ENCODE peak calls at places on chromosomes 2 and 18, in nine cellular contexts. M is spleen, K is GM12878, G is tibial nerve, D is IMR-90, Y is A549, B is right lobe of liver, H is body of pancreas, J is breast epithelium. W is an unnamed sample.

GRCh38 chr2:22582107-22582506 is 802.9 kb upstream of the KLHL29 start:
- DNase-seq in H (no peak), D (no peak), Y (no peak), M (no peak), K (no peak), B (no peak), G (no peak), J (no peak), W (no peak)

GRCh38 chr2:109239720-109240119 is 110.7 kb downstream of the SH3RF3 start:
- DNase-seq in G (no peak), H (no peak), D (peak), J (no peak), K (no peak), M (no peak), Y (no peak), B (no peak), W (no peak)

GRCh38 chr2:118013221-118013723 is 598 bp downstream of the CCDC93 start:
- DNase-seq in G (no peak), M (peak), H (peak), D (no peak), Y (no peak), J (peak), B (peak), K (no peak), W (peak)

GRCh38 chr18:50970006-50970405 is 2.2 kb downstream of the ELAC1 start:
- DNase-seq in G (no peak), K (no peak), D (no peak), H (peak), B (peak), J (peak), M (no peak), Y (no peak), W (no peak)

GRCh38 chr2:71422786-71423185 is 30.6 kb upstream of the DYSF start:
- DNase-seq in D (no peak), J (no peak), G (no peak), Y (no peak), B (no peak), K (no peak), M (no peak), H (no peak), W (no peak)

GRCh38 chr2:133140620-133141019 is 427.6 kb downstream of the NCKAP5 start:
- DNase-seq in B (no peak), D (no peak), H (no peak), M (no peak), K (no peak), J (no peak), Y (no peak), G (no peak), W (no peak)

GRCh38 chr2:225041210-225041870 is 928 bp downstream of the DOCK10 start:
- DNase-seq in Y (peak), J (no peak), B (peak), D (peak), H (peak), M (peak), K (peak), G (no peak), W (no peak)

GRCh38 chr2:149743842-149744468 is 156.4 kb upstream of the MMADHC start:
- DNase-seq in H (no peak), B (no peak), G (no peak), M (no peak), K (no peak), Y (peak), J (no peak), D (peak), W (no peak)

GRCh38 chr2:230913812-230914211 is 11.2 kb downstream of the GPR55 start:
- DNase-seq in D (no peak), J (peak), G (no peak), H (no peak), B (no peak), M (peak), K (no peak), Y (no peak), W (no peak)

GRCh38 chr2:151946856-151947523 is 118.8 kb upstream of the ARL5A start:
- DNase-seq in Y (peak), H (peak), K (no peak), J (no peak), B (no peak), D (peak), G (peak), M (no peak), W (peak)

GRCh38 chr2:142873850-142874287 is 3.6 kb upstream of the KYNU start:
- DNase-seq in M (no peak), Y (no peak), K (no peak), B (no peak), G (no peak), D (peak), H (no peak), J (no peak), W (no peak)

GRCh38 chr2:142872900-142873724 is 4.4 kb upstream of the KYNU start:
- DNase-seq in M (no peak), Y (peak), G (no peak), D (peak), B (no peak), J (no peak), H (no peak), K (no peak), W (no peak)

GRCh38 chr2:142870516-142870915 is 6.9 kb upstream of the KYNU start:
- DNase-seq in J (no peak), Y (peak), G (no peak), M (no peak), H (no peak), D (peak), B (no peak), K (no peak), W (no peak)

GRCh38 chr2:142869461-142870106 is 7.9 kb upstream of the KYNU start:
- DNase-seq in H (no peak), M (no peak), K (no peak), B (no peak), J (no peak), D (no peak), Y (peak), G (no peak), W (no peak)

GRCh38 chr2:142871396-142871795 is 6.1 kb upstream of the KYNU start:
- DNase-seq in B (no peak), J (no peak), H (no peak), K (no peak), D (no peak), Y (no peak), M (no peak), G (no peak), W (no peak)
- TF ChIP-seq POLR2A in B (no peak), J (no peak), H (no peak), K (no peak), D (no peak), Y (no peak), M (no peak), G (no peak), W (no peak)

DNA sequence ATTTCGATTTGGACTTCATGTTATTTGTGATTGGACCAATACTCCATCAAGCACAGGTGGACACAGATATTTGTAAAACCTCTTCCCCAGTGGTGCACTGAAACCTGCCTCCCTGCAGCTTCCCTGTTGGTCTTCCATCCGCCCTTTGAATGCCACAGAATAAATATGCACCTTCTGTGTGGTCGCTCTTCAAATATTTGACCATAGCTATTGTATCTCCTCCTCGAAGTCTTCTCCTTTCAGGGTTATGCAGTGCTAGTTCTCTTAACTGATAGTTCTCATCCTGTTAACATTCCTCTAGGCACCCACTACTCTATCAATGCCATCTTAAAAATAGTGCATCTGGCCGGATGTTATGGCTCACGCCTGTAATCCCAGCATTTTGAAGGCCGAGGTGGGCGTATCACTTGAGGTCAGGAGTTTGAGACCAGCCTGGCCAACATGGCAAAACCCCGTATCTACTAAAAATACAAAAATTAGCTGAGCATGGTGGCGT is 12.5 kb downstream of the SPATS2L start:
- DNase-seq in G (no peak), H (no peak), J (no peak), K (no peak), M (no peak), D (no peak), B (no peak), Y (no peak), W (no peak)
- H3K27ac ChIP-seq in G (peak), H (peak), J (no peak), K (no peak), M (no peak), D (no peak), B (peak), Y (peak), W (no peak)

DNA sequence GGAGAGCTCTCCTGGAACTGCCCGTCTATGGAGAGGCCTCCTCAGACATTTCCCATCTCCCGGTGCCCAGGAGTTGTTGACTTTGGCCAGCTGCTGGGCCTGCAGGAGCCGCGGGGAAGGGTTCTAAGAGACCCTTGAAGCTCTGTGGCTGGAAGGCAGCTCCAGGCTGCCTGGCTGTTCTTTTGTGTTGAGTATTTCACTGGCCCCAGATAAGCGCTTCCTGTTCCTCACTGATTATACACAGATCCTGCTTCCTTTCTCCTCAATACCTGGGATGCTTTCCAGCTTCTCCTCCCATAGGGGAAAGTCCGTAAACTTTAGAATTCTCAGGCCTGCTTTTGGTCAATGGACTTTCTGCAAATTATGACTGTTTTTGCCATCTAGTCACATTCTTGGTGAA is 57.8 kb downstream of the TGOLN2 start:
- DNase-seq in G (no peak), D (peak), B (no peak), J (no peak), K (no peak), M (no peak), Y (no peak), H (no peak), W (no peak)
- TF ChIP-seq POLR2A in G (no peak), D (no peak), B (no peak), J (no peak), K (no peak), M (no peak), Y (no peak), H (no peak), W (no peak)

GRCh38 chr2:164873096-164873670 is 31.6 kb upstream of the COBLL1 start:
- DNase-seq in Y (no peak), J (no peak), G (no peak), B (no peak), M (no peak), D (no peak), H (no peak), K (no peak), W (no peak)

GRCh38 chr2:164868563-164869419 is 27.2 kb upstream of the COBLL1 start:
- DNase-seq in K (no peak), H (no peak), G (no peak), D (no peak), Y (no peak), M (no peak), J (no peak), B (no peak), W (no peak)

GRCh38 chr2:164871404-164871803 is 29.8 kb upstream of the COBLL1 start:
- DNase-seq in K (no peak), H (no peak), Y (no peak), M (no peak), G (no peak), J (no peak), B (no peak), D (no peak), W (no peak)

GRCh38 chr2:164867779-164868397 is 26.3 kb upstream of the COBLL1 start:
- DNase-seq in J (no peak), H (no peak), M (no peak), B (no peak), G (no peak), D (no peak), K (no peak), Y (no peak), W (no peak)

DNA sequence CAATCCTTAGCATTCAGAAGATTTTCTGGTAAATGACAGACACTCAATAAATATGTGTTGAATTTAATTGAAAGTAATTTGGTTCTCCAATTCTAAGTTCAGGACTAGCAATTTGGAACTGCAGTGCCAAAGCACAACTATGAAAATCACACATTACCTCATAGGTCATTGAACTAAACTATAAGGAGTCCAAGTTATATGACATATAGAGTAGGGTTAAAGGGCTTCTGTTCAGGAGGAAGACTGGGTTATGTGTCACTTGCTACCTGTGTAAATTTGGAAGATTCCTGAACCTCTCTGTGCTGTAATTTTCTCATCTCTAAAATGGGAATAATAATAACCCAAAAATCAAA is 27.8 kb upstream of the COBLL1 start:
- DNase-seq in K (no peak), J (no peak), H (no peak), D (no peak), G (no peak), B (no peak), Y (no peak), M (no peak), W (no peak)
- H3K27ac ChIP-seq in K (no peak), J (peak), H (no peak), D (no peak), G (no peak), B (peak), Y (no peak), M (no peak), W (no peak)

DNA sequence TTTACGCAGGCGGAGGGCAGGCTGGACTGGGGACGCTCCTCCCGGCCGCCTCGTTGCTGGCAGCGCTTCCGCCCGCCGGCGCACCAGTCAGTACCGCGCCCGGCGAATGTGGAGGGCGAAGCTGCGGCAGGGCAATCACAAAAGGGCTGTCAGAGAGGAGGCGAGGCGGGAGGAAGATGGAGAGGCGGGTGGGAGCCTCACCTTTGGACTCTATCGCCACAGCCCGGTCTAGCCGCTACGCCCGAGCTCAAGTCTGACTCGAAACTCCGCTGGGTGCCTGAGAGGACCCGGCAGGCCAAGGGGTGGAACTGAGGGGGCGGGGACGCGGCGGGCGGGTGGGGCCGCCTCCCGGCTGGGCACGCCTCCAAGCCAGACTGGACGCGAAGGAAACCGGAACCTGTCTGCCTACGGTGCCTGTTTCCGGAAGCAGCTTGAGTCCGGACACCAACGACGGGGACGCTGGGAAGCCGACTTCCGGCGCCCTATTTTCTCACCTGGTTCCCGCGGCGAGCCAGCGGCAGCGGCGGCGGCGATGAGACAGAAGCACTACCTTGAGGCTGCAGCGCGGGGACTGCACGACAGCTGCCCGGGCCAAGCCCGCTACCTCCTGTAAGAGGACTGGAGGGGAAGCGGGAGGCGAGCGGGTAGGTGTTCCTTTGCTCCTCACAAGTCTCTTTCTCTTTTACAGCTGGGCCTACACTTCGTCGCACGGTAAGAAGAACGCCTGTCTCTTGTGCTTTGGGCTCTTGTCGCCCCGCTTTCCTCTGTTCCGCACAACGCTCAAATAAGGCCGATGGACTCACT is at the start of gene RMP24:
- DNase-seq in J (peak), Y (peak), H (peak), D (peak), G (peak), K (peak), B (peak), M (peak), W (peak)
- TF ChIP-seq POLR2A in J (no peak), Y (peak), H (peak), D (peak), G (no peak), K (peak), B (peak), M (no peak), W (peak)

DNA sequence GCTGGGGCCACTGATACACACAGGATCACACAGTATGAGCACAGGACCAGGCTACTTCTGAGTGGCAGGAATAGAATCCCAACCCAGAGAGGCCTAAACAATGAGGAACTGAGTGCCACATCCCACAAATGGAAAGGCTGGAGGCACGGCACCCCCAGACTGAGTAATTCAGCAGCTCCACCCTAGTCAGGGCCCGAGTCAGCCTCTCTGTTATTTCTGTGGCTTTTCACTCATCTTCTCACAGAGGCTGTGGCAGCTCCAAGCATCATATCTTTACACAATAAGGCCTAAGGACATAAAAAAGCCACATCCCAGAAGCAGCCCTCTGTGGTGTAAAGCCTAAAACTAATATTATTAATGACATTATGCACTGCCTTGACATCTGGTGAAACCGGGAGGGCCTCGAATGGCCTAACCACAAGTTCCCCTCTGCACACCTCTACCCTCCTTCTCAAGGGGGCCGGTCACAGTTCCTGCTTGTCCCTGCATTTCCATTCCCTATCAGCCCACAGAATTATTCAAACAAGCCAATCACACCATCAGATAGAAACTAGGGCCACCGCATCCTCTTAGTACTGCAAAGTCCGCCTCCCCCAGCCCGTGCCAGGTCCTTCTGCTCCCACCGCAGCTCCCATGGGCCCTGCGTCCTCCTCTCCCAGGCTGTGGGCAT is 12.5 kb upstream of the MAL start:
- DNase-seq in M (peak), Y (no peak), D (no peak), H (no peak), G (no peak), B (no peak), J (no peak), K (peak), W (no peak)
- H3K27ac ChIP-seq in M (no peak), Y (no peak), D (no peak), H (no peak), G (no peak), B (no peak), J (no peak), K (peak), W (no peak)

DNA sequence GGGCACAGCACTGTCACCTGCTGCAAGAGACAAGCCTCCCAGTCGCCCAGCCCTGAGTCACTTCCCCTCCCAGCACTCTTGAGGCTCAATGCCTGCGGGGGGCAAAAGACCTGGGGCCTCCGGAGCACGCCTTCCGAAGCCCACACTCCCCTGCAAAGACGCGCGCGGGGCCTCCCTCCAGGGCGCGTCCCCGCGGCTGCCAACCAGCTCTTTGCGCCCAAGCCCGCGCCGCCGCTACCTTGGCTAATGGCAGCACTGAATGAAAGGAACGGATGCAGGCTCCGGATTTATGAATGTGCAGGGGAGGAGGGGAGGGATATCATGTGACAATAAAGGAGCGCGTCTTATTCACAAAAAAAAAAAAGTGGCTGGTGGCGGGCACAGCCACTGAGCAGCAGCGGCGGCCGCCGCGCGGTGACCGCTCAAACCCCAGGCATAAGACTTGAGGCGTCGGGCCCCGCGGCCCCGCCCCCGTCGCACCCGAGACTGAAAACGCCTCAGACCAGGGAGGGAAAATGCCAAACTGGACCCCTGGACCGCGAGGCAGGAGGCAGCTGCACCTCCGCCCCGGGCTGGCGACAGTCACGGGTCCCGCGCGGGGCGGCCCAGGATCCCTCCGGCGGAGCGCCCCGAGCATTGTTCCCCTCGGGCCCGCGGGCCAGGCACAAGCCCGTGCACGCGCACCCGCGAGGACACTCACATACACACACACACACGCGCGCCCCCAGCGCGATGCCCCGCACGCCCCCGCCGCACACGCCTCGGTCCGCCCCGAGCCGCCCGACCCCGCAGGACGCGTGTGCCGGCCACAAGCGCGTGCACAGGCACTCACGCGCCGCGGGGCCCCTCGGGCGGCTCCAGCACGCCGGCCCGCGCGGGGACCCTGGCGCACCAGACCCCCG is 1.6 kb downstream of the SPRED2 start:
- DNase-seq in D (peak), J (no peak), K (no peak), Y (peak), B (peak), M (peak), H (peak), G (peak), W (peak)
- TF ChIP-seq POLR2A in D (no peak), J (no peak), K (peak), Y (no peak), B (peak), M (no peak), H (peak), G (peak), W (peak)

GRCh38 chr2:78293768-78294167 is 731.7 kb upstream of the REG3G start:
- DNase-seq in H (no peak), G (no peak), J (no peak), M (no peak), B (no peak), K (no peak), Y (no peak), D (no peak), W (no peak)

DNA sequence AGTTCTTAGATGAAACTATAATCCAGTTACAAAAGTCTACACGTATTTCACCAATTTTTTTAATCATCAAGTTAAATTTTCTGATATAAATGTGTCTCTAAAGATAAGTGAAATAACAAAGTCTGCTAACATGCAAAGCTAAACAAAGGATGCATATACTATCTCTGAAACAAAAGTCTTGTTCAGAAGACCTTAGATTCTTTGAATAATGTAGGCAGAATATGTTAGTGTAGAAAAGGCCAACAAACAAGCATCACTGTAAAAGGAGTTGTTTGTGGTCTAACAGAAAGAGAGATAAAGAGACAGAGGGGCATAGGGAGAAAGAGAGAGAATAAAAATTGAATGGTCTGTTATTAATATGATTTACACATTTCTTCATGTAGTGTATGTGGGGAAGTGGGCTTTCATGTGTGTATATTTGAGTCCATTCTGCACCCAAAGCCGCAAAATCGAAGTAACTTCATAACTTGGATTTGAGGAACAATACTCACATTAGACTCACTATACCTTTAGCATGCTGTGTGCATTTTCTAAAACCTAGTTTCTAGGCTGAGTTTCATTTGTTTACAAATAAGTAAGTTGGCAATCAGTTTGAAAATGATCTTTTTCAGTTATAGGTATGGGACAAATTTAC is 734.8 kb upstream of the REG3G start:
- DNase-seq in J (no peak), G (no peak), B (no peak), M (no peak), Y (no peak), K (no peak), H (no peak), D (no peak), W (no peak)
- H3K27ac ChIP-seq in J (no peak), G (no peak), B (no peak), M (no peak), Y (no peak), K (no peak), H (no peak), D (no peak), W (no peak)